ENCODE peak calls at places on chromosomes 7 and 10, in four cellular contexts. One of them, this sample, is unnamed.

GRCh38 chr7:152189026-152189425 is 163.6 kb downstream of the GALNT11 start:
- DNase-seq in H1: no peak
- DNase-seq in HepG2: no peak
- DNase-seq in GM12878: no peak
- DNase-seq in this sample: no peak

GRCh38 chr10:106931853-106932249 is 232.7 kb downstream of the SORCS1 start:
- DNase-seq in H1: no peak
- DNase-seq in HepG2: no peak
- DNase-seq in GM12878: no peak
- DNase-seq in this sample: no peak

GRCh38 chr7:108459922-108460551 is 3.8 kb upstream of the NRCAM start:
- DNase-seq in HepG2: peak; percentile 38
- DNase-seq in H1: no peak
- DNase-seq in GM12878: no peak
- DNase-seq in this sample: no peak

GRCh38 chr7:26525413-26526287 is 234.0 kb downstream of the SNX10 start:
- DNase-seq in H1: no peak
- DNase-seq in GM12878: no peak
- DNase-seq in HepG2: no peak
- DNase-seq in this sample: no peak

GRCh38 chr7:27205325-27206280 is 5.7 kb upstream of the HOXA13 start:
- DNase-seq in HepG2: no peak
- DNase-seq in H1: peak; percentile 55
- DNase-seq in GM12878: no peak
- DNase-seq in this sample: no peak

GRCh38 chr10:72847681-72848080 is 45.9 kb upstream of the OIT3 start:
- DNase-seq in GM12878: no peak
- DNase-seq in H1: no peak
- DNase-seq in HepG2: no peak
- DNase-seq in this sample: no peak

GRCh38 chr10:122475581-122475980 is 14.2 kb downstream of the HTRA1 start:
- DNase-seq in H1: no peak
- DNase-seq in GM12878: no peak
- DNase-seq in HepG2: no peak
- DNase-seq in this sample: no peak

GRCh38 chr7:130481898-130482297 is 10.0 kb upstream of the MEST start:
- DNase-seq in HepG2: no peak
- DNase-seq in H1: no peak
- DNase-seq in GM12878: no peak
- DNase-seq in this sample: no peak

GRCh38 chr10:124161212-124162000 is 68.0 kb upstream of the CHST15 start:
- DNase-seq in GM12878: no peak
- DNase-seq in H1: no peak
- DNase-seq in HepG2: no peak
- DNase-seq in this sample: no peak

GRCh38 chr10:80275756-80276155 is 13.7 kb downstream of the MAT1A start:
- DNase-seq in HepG2: no peak
- DNase-seq in GM12878: no peak
- DNase-seq in H1: no peak
- DNase-seq in this sample: no peak

GRCh38 chr7:41445951-41446350 is 256.9 kb downstream of the INHBA start:
- DNase-seq in H1: no peak
- DNase-seq in GM12878: no peak
- DNase-seq in HepG2: no peak
- DNase-seq in this sample: no peak

GRCh38 chr7:155820246-155820645 is 8.0 kb upstream of the SHH start:
- DNase-seq in GM12878: no peak
- DNase-seq in HepG2: no peak
- DNase-seq in H1: no peak
- DNase-seq in this sample: no peak

GRCh38 chr10:65235846-65236245 is 1690.0 kb upstream of the LRRTM3 start:
- DNase-seq in H1: no peak
- DNase-seq in HepG2: no peak
- DNase-seq in GM12878: no peak
- DNase-seq in this sample: no peak

GRCh38 chr7:31074403-31074802 is 22.3 kb downstream of the ADCYAP1R1 start:
- DNase-seq in HepG2: no peak
- DNase-seq in H1: no peak
- DNase-seq in GM12878: no peak
- DNase-seq in this sample: no peak

GRCh38 chr7:50757703-50758390 is 24.8 kb downstream of the GRB10 start:
- DNase-seq in GM12878: no peak
- DNase-seq in H1: no peak
- DNase-seq in HepG2: peak; percentile 52
- DNase-seq in this sample: no peak

GRCh38 chr7:45506059-45506458 is 68.1 kb upstream of the ADCY1 start:
- DNase-seq in GM12878: no peak
- DNase-seq in HepG2: no peak
- DNase-seq in H1: no peak
- DNase-seq in this sample: no peak

GRCh38 chr7:108335264-108335918 is 120.8 kb downstream of the NRCAM start:
- DNase-seq in H1: no peak
- DNase-seq in GM12878: no peak
- DNase-seq in HepG2: no peak
- DNase-seq in this sample: no peak

GRCh38 chr7:39890411-39890810 is 59.6 kb upstream of the CDK13 start:
- DNase-seq in H1: no peak
- DNase-seq in HepG2: no peak
- DNase-seq in GM12878: no peak
- DNase-seq in this sample: no peak

GRCh38 chr7:75642810-75643486 is 95.8 kb downstream of the HIP1 start:
- DNase-seq in H1: peak; percentile 85
- DNase-seq in GM12878: peak; percentile 39
- DNase-seq in HepG2: peak; percentile 46
- DNase-seq in this sample: no peak

GRCh38 chr10:18616337-18616736 is 35.0 kb downstream of the NSUN6 start:
- DNase-seq in H1: no peak
- DNase-seq in HepG2: no peak
- DNase-seq in GM12878: no peak
- DNase-seq in this sample: no peak

GRCh38 chr10:43024524-43024923 is 52.3 kb upstream of the RET start:
- DNase-seq in GM12878: no peak
- DNase-seq in H1: no peak
- DNase-seq in HepG2: no peak
- DNase-seq in this sample: no peak

GRCh38 chr7:3805151-3805550 is 504.1 kb downstream of the SDK1 start:
- DNase-seq in HepG2: no peak
- DNase-seq in H1: no peak
- DNase-seq in GM12878: no peak
- DNase-seq in this sample: no peak

GRCh38 chr7:81162234-81162633 is 243.4 kb upstream of the SEMA3C start:
- DNase-seq in GM12878: no peak
- DNase-seq in HepG2: no peak
- DNase-seq in H1: no peak
- DNase-seq in this sample: no peak

GRCh38 chr10:110946496-110946895 is 27.1 kb downstream of the SHOC2 start:
- DNase-seq in GM12878: no peak
- DNase-seq in HepG2: no peak
- DNase-seq in H1: no peak
- DNase-seq in this sample: no peak

GRCh38 chr7:114874170-114874569 is 47.7 kb upstream of the MDFIC start:
- DNase-seq in GM12878: no peak
- DNase-seq in HepG2: no peak
- DNase-seq in H1: no peak
- DNase-seq in this sample: no peak

GRCh38 chr10:103838851-103839512 is 16.4 kb downstream of the SH3PXD2A start:
- DNase-seq in HepG2: no peak
- DNase-seq in GM12878: no peak
- DNase-seq in H1: no peak
- DNase-seq in this sample: no peak

GRCh38 chr7:30226593-30227268 is 57.7 kb upstream of the ZNRF2 start:
- DNase-seq in H1: peak; percentile 66
- DNase-seq in GM12878: no peak
- DNase-seq in HepG2: peak; percentile 73
- DNase-seq in this sample: peak; percentile 85

GRCh38 chr10:101507828-101508227 is 80.2 kb downstream of the POLL start:
- DNase-seq in GM12878: no peak
- DNase-seq in H1: no peak
- DNase-seq in HepG2: no peak
- DNase-seq in this sample: no peak

GRCh38 chr7:96004598-96004997 is 232.2 kb downstream of the DYNC1I1 start:
- DNase-seq in HepG2: no peak
- DNase-seq in GM12878: no peak
- DNase-seq in H1: no peak
- DNase-seq in this sample: no peak

GRCh38 chr7:101104193-101104713 is 19.0 kb downstream of the TRIM56 start:
- DNase-seq in H1: no peak
- DNase-seq in HepG2: peak; percentile 74
- DNase-seq in GM12878: no peak
- DNase-seq in this sample: no peak

GRCh38 chr7:87342231-87342630 is 3.2 kb upstream of the CROT start:
- DNase-seq in GM12878: no peak
- DNase-seq in HepG2: no peak
- DNase-seq in H1: no peak
- DNase-seq in this sample: no peak

GRCh38 chr7:144792050-144792449 is 43.8 kb downstream of the TPK1 start:
- DNase-seq in GM12878: no peak
- DNase-seq in H1: no peak
- DNase-seq in HepG2: no peak
- DNase-seq in this sample: no peak

GRCh38 chr7:144791488-144791887 is 44.4 kb downstream of the TPK1 start:
- DNase-seq in HepG2: no peak
- DNase-seq in H1: no peak
- DNase-seq in GM12878: no peak
- DNase-seq in this sample: no peak

DNA sequence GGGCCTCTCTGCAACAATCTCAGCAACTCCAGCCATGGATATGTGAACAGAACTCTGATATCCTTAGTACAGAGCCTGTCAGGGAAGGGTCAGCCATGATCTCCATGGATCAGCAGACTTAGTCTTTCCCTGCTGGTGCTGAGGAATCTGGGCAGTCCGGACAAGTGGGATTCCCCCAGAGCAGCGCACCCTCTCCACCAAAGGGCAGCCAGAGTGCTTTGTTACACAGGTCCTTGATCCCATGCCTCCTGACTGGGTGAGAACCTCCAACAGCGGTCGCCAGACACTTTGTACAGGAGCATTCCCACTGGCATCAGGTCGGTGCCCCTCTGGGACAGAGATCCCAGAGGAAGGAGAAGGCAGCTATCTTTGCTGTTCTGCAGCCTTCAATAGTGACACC is 38.9 kb downstream of the TPK1 start:
- DNase-seq in GM12878: no peak
- DNase-seq in HepG2: no peak
- DNase-seq in H1: no peak
- DNase-seq in this sample: no peak
- TF ChIP-seq SUZ12 in GM12878: no peak
- TF ChIP-seq SUZ12 in HepG2: no peak
- TF ChIP-seq SUZ12 in H1: no peak
- TF ChIP-seq SUZ12 in this sample: no peak

GRCh38 chr7:159193543-159193942 is 48.9 kb upstream of the VIPR2 start:
- DNase-seq in HepG2: no peak
- DNase-seq in H1: no peak
- DNase-seq in GM12878: no peak
- DNase-seq in this sample: no peak

GRCh38 chr7:159192013-159192412 is 47.3 kb upstream of the VIPR2 start:
- DNase-seq in HepG2: no peak
- DNase-seq in H1: no peak
- DNase-seq in GM12878: no peak
- DNase-seq in this sample: peak; percentile 15

GRCh38 chr7:159191236-159191635 is 46.6 kb upstream of the VIPR2 start:
- DNase-seq in HepG2: no peak
- DNase-seq in GM12878: no peak
- DNase-seq in H1: no peak
- DNase-seq in this sample: no peak

GRCh38 chr7:159195926-159196325 is 51.3 kb upstream of the VIPR2 start:
- DNase-seq in GM12878: no peak
- DNase-seq in HepG2: no peak
- DNase-seq in H1: no peak
- DNase-seq in this sample: no peak

DNA sequence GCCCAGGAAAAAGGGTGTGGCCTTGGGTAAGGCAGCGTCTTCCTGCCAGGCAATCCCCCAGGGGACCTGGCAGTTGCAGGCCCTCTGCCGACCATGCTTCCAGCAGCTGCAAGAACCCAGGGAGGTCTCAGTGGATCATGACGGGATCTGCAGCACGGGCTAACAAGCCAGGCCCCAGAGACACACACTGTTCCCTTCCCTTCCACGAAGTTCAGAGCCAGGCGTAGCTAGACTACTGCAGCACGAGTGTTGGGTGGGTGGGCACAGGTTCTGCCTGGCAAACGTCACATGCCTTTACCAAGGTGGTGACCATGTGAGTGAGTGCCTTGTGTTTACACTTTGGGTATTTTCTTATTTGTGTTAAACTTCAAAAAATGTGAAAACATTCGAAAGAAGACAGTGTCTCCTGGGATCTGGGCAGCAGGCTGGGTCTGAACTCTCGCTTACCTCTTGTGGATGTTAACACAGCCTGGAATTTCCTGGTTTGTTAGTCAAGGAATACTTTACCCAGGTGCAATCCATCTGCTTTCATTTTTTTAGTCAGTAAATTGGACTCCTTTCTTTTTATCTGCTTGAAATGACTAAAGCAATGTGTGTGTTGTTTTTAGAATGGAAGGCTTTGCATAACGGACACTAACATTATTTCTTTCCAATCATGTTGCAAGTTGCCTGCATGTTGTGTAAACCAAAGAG is 48.2 kb upstream of the VIPR2 start:
- DNase-seq in H1: no peak
- DNase-seq in GM12878: no peak
- DNase-seq in HepG2: no peak
- DNase-seq in this sample: no peak
- H3K9me3 ChIP-seq in H1: peaks cover 32% of the 10 kb centered on the region
- H3K9me3 ChIP-seq in GM12878: no peaks in the 10 kb centered on the region
- H3K9me3 ChIP-seq in HepG2: no peaks in the 10 kb centered on the region
- H3K9me3 ChIP-seq in this sample: no peaks in the 10 kb centered on the region

GRCh38 chr10:4217653-4218052 is 432.6 kb upstream of the KLF6 start:
- DNase-seq in GM12878: no peak
- DNase-seq in H1: no peak
- DNase-seq in HepG2: no peak
- DNase-seq in this sample: no peak
- TF ChIP-seq SUZ12 in GM12878: no peak
- TF ChIP-seq SUZ12 in H1: no peak
- TF ChIP-seq SUZ12 in HepG2: no peak
- TF ChIP-seq SUZ12 in this sample: no peak

DNA sequence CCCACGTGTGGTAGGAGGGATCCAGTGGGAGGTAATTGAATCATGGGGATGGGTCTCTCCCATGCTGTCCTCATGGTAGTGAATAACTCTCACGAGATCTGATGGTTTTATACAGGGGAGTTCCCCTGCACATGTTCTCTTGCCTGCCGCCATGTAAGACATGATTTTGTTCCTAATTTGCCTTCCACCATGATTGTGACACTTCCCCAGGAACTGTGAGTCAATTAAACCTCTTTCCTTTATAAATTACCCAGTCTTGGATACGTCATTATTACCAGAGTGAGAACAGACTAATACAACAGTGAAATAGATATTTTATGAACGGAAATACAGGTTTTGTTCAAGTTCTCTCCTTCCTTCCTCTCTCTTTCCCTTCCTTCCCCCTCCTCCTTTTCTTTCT is 15.8 kb downstream of the CALD1 start:
- DNase-seq in HepG2: no peak
- DNase-seq in GM12878: no peak
- DNase-seq in H1: no peak
- DNase-seq in this sample: no peak
- H3K9me3 ChIP-seq in HepG2: no peaks in the 10 kb centered on the region
- H3K9me3 ChIP-seq in GM12878: no peaks in the 10 kb centered on the region
- H3K9me3 ChIP-seq in H1: no peaks in the 10 kb centered on the region
- H3K9me3 ChIP-seq in this sample: no peaks in the 10 kb centered on the region

This sample was measured in NT2/D1.